ENCODE peak calls at places on chromosomes 13 and 19, in eight cellular contexts. One of them, this sample, is unnamed.

GRCh38 chr19:2043269-2043641 is 7.8 kb downstream of the MKNK2 start:
- DNase-seq in tibial artery: no peak
- DNase-seq in left lung: no peak
- DNase-seq in cardiac fibroblast: no peak
- DNase-seq in progenitor cell of endocrine pancreas: no peak
- DNase-seq in CD4-positive, alpha-beta T cell: no peak
- DNase-seq in pancreas: peak
- DNase-seq in neural crest cell: no peak
- DNase-seq in this sample: no peak

GRCh38 chr13:88908896-88909535 is 1237.8 kb downstream of the SLITRK5 start:
- DNase-seq in pancreas: no peak
- DNase-seq in cardiac fibroblast: no peak
- DNase-seq in neural crest cell: no peak
- DNase-seq in CD4-positive, alpha-beta T cell: no peak
- DNase-seq in progenitor cell of endocrine pancreas: no peak
- DNase-seq in left lung: no peak
- DNase-seq in tibial artery: no peak
- DNase-seq in this sample: no peak

GRCh38 chr13:71874490-71874889 is 7.5 kb upstream of the DACH1 start:
- DNase-seq in cardiac fibroblast: no peak
- DNase-seq in left lung: no peak
- DNase-seq in neural crest cell: no peak
- DNase-seq in tibial artery: no peak
- DNase-seq in CD4-positive, alpha-beta T cell: no peak
- DNase-seq in progenitor cell of endocrine pancreas: no peak
- DNase-seq in pancreas: no peak
- DNase-seq in this sample: no peak

GRCh38 chr19:15936173-15936572 is 1.8 kb upstream of the CYP4F11 start:
- DNase-seq in tibial artery: no peak
- DNase-seq in left lung: no peak
- DNase-seq in progenitor cell of endocrine pancreas: no peak
- DNase-seq in CD4-positive, alpha-beta T cell: no peak
- DNase-seq in pancreas: no peak
- DNase-seq in neural crest cell: no peak
- DNase-seq in cardiac fibroblast: no peak
- DNase-seq in this sample: no peak

GRCh38 chr13:39779337-39780270 is 124.1 kb downstream of the COG6 start:
- DNase-seq in pancreas: no peak
- DNase-seq in progenitor cell of endocrine pancreas: no peak
- DNase-seq in neural crest cell: no peak
- DNase-seq in cardiac fibroblast: peak
- DNase-seq in CD4-positive, alpha-beta T cell: peak
- DNase-seq in left lung: no peak
- DNase-seq in tibial artery: no peak
- DNase-seq in this sample: peak

GRCh38 chr13:81986308-81986707 is 1645.4 kb upstream of the SPRY2 start:
- DNase-seq in CD4-positive, alpha-beta T cell: no peak
- DNase-seq in left lung: no peak
- DNase-seq in tibial artery: no peak
- DNase-seq in neural crest cell: no peak
- DNase-seq in progenitor cell of endocrine pancreas: no peak
- DNase-seq in cardiac fibroblast: no peak
- DNase-seq in pancreas: no peak
- DNase-seq in this sample: no peak

GRCh38 chr19:7783991-7784421 is 21.0 kb downstream of the CLEC4M start:
- DNase-seq in pancreas: no peak
- DNase-seq in neural crest cell: no peak
- DNase-seq in left lung: peak
- DNase-seq in progenitor cell of endocrine pancreas: no peak
- DNase-seq in tibial artery: no peak
- DNase-seq in cardiac fibroblast: peak
- DNase-seq in CD4-positive, alpha-beta T cell: no peak
- DNase-seq in this sample: no peak

GRCh38 chr19:30523791-30524190 is 151.6 kb downstream of the ZNF536 start:
- DNase-seq in pancreas: no peak
- DNase-seq in neural crest cell: no peak
- DNase-seq in cardiac fibroblast: no peak
- DNase-seq in CD4-positive, alpha-beta T cell: no peak
- DNase-seq in tibial artery: no peak
- DNase-seq in left lung: no peak
- DNase-seq in progenitor cell of endocrine pancreas: no peak
- DNase-seq in this sample: no peak

GRCh38 chr19:30691767-30692516 is 319.8 kb downstream of the ZNF536 start:
- DNase-seq in CD4-positive, alpha-beta T cell: no peak
- DNase-seq in neural crest cell: no peak
- DNase-seq in tibial artery: no peak
- DNase-seq in pancreas: no peak
- DNase-seq in cardiac fibroblast: no peak
- DNase-seq in progenitor cell of endocrine pancreas: no peak
- DNase-seq in left lung: no peak
- DNase-seq in this sample: no peak

DNA sequence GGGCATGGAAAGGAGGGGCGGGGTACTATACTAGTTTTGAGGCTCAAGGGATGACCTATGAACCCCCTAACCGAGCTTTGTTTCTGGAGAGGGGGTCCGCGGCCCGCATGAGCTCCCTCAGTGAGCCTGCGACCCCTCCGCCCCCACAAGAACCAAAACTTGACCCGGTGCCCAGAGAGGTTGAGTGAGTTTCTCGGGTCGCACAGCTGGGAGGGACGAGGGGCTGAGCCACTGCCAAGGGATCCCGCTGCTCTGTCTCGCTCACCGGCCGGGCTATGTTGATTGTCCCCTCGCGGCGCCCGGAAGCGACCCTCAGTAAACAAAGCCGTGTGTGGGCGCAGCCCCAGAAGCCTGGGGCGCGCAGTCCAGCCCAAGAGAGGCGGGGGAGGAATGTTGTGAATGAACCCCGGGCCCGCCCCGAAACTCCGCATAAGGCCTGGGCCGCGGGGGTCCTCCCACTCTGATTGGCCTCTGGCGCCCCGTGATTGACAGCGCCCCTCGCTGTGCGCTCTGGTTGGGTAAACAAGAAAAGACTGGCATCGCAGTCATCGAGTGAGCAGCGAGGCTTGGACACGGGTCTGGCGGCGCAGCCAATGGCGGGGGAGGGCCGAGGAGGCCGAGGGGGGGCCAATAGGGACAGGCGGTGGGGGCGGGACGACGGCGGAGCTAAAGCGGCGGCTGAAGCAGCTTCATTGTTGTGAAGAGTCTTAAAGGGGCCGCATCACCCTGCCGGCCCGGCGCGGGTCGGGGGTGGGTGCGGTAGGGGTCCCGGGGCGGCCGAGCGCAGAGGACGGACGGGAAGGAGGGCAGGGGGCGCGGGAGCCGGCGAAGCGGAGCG is at the start of gene ZSWIM4:
- DNase-seq in pancreas: peak
- DNase-seq in progenitor cell of endocrine pancreas: peak
- DNase-seq in cardiac fibroblast: peak
- DNase-seq in CD4-positive, alpha-beta T cell: peak
- DNase-seq in neural crest cell: peak
- DNase-seq in tibial artery: peak
- DNase-seq in left lung: peak
- DNase-seq in this sample: peak
- TF ChIP-seq CTCF in pancreas: no peak
- TF ChIP-seq CTCF in progenitor cell of endocrine pancreas: no peak
- TF ChIP-seq CTCF in cardiac fibroblast: no peak
- TF ChIP-seq CTCF in CD4-positive, alpha-beta T cell: no peak
- TF ChIP-seq CTCF in neural crest cell: no peak
- TF ChIP-seq CTCF in tibial artery: peak
- TF ChIP-seq CTCF in left lung: no peak
- TF ChIP-seq CTCF in this sample: no peak

DNA sequence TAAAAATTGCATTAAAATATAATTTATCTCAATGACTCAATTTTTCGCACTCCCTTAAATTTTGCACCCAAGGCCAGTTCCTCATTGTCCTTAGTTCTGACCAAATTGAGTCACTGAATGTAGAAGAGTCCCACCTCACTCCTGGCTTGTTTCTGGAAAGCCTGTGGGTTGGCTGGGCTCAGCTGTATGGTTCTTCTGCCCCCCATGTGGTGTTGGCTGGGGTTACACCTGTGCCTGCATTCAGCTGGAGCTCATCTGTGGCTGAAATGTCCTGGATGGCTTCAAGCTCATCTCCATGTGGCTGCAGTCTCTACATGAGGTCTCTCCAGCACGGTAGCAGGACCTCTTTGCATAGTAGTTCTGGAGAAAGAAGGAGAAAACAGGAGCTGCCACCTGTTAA is 7.2 kb upstream of the IRGC start:
- DNase-seq in progenitor cell of endocrine pancreas: no peak
- DNase-seq in cardiac fibroblast: no peak
- DNase-seq in neural crest cell: no peak
- DNase-seq in CD4-positive, alpha-beta T cell: no peak
- DNase-seq in left lung: no peak
- DNase-seq in pancreas: no peak
- DNase-seq in tibial artery: no peak
- DNase-seq in this sample: no peak
- TF ChIP-seq CTCF in progenitor cell of endocrine pancreas: no peak
- TF ChIP-seq CTCF in cardiac fibroblast: no peak
- TF ChIP-seq CTCF in neural crest cell: no peak
- TF ChIP-seq CTCF in CD4-positive, alpha-beta T cell: no peak
- TF ChIP-seq CTCF in left lung: no peak
- TF ChIP-seq CTCF in pancreas: no peak
- TF ChIP-seq CTCF in tibial artery: no peak
- TF ChIP-seq CTCF in this sample: no peak

DNA sequence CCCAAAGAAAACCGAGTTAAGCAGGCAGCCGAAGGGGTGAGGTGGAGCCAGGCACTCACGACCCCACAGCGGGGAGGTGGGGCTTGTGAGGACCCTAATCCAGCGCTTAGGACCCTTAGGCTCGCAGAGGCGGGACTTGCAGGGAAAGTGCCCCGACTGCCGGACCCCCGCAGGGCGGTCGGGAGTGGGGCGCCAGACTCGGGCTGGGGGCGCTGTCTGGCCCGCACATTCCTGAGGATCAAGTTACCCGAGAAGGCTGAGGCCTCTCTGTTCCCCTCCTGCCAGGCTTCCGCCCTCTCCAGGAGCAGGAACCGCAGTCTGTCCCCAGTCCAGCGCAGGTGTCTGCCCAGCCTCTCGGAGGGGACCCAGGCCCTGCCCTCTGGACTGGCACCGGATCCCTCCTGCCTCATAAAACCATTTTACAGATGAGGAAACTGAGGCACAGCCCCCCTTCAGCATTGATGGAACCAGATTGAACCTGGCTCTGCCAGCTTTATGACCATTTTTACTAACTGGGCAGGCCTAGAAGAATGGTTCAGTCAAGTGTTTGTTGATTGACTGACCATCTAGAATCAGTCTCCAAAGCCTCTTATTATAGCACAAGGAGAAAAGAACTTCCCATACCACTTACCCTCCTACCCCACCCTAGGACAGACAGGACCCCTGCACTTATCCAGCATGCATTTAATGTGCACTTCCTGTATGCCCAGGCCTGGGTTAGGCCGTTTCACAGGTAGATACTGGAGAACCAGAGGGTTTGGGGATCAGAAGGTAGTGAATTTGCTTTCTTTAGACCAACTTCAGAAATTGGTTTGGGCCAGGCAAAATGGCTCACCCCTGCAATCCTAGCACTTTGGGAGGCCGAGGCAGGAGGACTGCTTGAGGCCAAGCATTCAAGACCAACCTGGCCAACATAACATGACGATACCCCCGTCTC is 6.7 kb upstream of the JUND start:
- DNase-seq in progenitor cell of endocrine pancreas: no peak
- DNase-seq in left lung: no peak
- DNase-seq in cardiac fibroblast: no peak
- DNase-seq in CD4-positive, alpha-beta T cell: no peak
- DNase-seq in tibial artery: no peak
- DNase-seq in neural crest cell: no peak
- DNase-seq in pancreas: no peak
- DNase-seq in this sample: no peak
- TF ChIP-seq CTCF in progenitor cell of endocrine pancreas: peak
- TF ChIP-seq CTCF in left lung: no peak
- TF ChIP-seq CTCF in cardiac fibroblast: no peak
- TF ChIP-seq CTCF in CD4-positive, alpha-beta T cell: no peak
- TF ChIP-seq CTCF in tibial artery: no peak
- TF ChIP-seq CTCF in neural crest cell: no peak
- TF ChIP-seq CTCF in pancreas: no peak
- TF ChIP-seq CTCF in this sample: no peak

DNA sequence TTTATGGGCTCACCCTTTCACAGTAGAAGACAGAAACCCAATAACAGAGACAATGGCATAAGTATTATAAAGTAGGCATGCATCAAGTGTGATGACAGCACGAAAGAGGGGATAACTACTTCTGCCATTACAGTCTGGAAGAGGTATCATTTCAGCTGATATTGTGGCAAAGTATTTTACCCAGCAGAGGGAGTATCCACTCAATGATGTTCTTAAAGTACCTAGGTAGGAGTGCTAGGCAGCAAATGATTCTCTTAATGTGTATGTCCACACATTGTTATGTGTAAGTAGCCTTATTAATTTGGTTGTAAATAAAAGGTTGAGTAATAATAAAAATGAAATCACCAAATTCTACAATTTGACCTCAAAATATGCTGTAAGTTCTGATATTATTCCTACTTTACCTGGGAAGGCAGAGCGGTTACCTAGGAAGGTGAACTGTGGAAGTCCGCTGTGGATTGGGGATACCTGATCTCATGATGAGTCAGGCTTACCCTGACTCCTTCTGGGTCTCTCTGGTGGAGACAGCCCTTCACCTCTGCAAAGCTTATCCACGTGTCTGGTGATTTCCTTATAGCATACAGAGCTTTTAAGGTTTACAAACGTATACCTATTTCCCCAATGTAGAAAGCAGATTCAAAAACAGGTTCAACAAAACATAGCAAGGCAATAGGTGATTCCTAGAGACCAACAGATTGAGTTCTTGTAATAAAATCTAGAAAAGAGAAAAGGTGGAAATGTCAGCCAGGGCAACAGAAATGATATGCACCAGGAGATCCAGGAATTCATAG is 4.0 kb upstream of the UBAC2 start:
- DNase-seq in left lung: no peak
- DNase-seq in neural crest cell: no peak
- DNase-seq in progenitor cell of endocrine pancreas: no peak
- DNase-seq in pancreas: no peak
- DNase-seq in cardiac fibroblast: no peak
- DNase-seq in CD4-positive, alpha-beta T cell: no peak
- DNase-seq in tibial artery: no peak
- DNase-seq in this sample: no peak
- TF ChIP-seq CTCF in left lung: no peak
- TF ChIP-seq CTCF in neural crest cell: peak
- TF ChIP-seq CTCF in progenitor cell of endocrine pancreas: no peak
- TF ChIP-seq CTCF in pancreas: no peak
- TF ChIP-seq CTCF in cardiac fibroblast: no peak
- TF ChIP-seq CTCF in CD4-positive, alpha-beta T cell: peak
- TF ChIP-seq CTCF in tibial artery: no peak
- TF ChIP-seq CTCF in this sample: peak

GRCh38 chr13:111115841-111116500 is 861 bp downstream of the ARHGEF7 start:
- DNase-seq in cardiac fibroblast: peak
- DNase-seq in neural crest cell: peak
- DNase-seq in tibial artery: peak
- DNase-seq in left lung: no peak
- DNase-seq in progenitor cell of endocrine pancreas: no peak
- DNase-seq in pancreas: no peak
- DNase-seq in CD4-positive, alpha-beta T cell: no peak
- DNase-seq in this sample: no peak
- TF ChIP-seq CTCF in cardiac fibroblast: no peak
- TF ChIP-seq CTCF in neural crest cell: no peak
- TF ChIP-seq CTCF in tibial artery: no peak
- TF ChIP-seq CTCF in left lung: no peak
- TF ChIP-seq CTCF in progenitor cell of endocrine pancreas: no peak
- TF ChIP-seq CTCF in pancreas: no peak
- TF ChIP-seq CTCF in CD4-positive, alpha-beta T cell: no peak
- TF ChIP-seq CTCF in this sample: no peak

This sample was measured in WERI-Rb-1.